ENCODE peak calls at places on chromosomes 11 and 22, in four cellular contexts. S, E, F and A are unnamed samples.

GRCh38 chr11:134038897-134039470 is 29.9 kb upstream of the JAM3 start:
- DNase-seq in S (no peak), E (no peak), F (no peak), A (no peak)

GRCh38 chr11:86262387-86262786 is 17.8 kb downstream of the EED start:
- DNase-seq in S (no peak), E (no peak), F (no peak), A (no peak)

GRCh38 chr11:65767406-65767805 is 13.4 kb downstream of the AP5B1 start:
- DNase-seq in S (no peak), E (no peak), F (no peak), A (no peak)

GRCh38 chr11:77214557-77214956 is 86.5 kb downstream of the MYO7A start:
- DNase-seq in S (no peak), E (no peak), F (no peak), A (no peak)

GRCh38 chr11:133026952-133027351 is 505.3 kb downstream of the OPCML start:
- DNase-seq in S (no peak), E (no peak), F (no peak), A (no peak)

GRCh38 chr11:3916962-3917361 is 61.5 kb downstream of the STIM1 start:
- DNase-seq in S (no peak), E (peak; percentile 57), F (no peak), A (no peak)

GRCh38 chr22:46661221-46661851 is 41.1 kb downstream of the GRAMD4 start:
- DNase-seq in S (no peak), E (peak; percentile 62), F (no peak), A (no peak)

GRCh38 chr11:75103380-75104026 is 6.8 kb upstream of the OR2AT4 start:
- DNase-seq in S (no peak), E (no peak), F (no peak), A (no peak)

GRCh38 chr11:44011797-44012196 is 36.0 kb upstream of the ACCSL start:
- DNase-seq in S (no peak), E (peak; percentile 7), F (no peak), A (no peak)

GRCh38 chr11:18236664-18237356 is at the start of gene SAA4:
- DNase-seq in S (no peak), E (no peak), F (no peak), A (no peak)

GRCh38 chr22:24775769-24776492 is 1.4 kb upstream of the PIWIL3 start:
- DNase-seq in S (no peak), E (no peak), F (no peak), A (no peak)